ENCODE peak calls at places on chromosomes 5 and 9, in five cellular contexts. F is IMR-90, Z is mesendoderm, K is trophoblast cell, I is mesenchymal stem cell. C is an unnamed sample.

GRCh38 chr9:124353166-124353768 is 62.0 kb downstream of the PSMB7 start:
- DNase-seq in F (no peak), I (no peak), K (no peak), Z (no peak), C (no peak)

GRCh38 chr5:95068303-95068702 is 216.6 kb downstream of the MCTP1 start:
- DNase-seq in F (no peak), K (no peak), I (no peak), Z (no peak), C (no peak)

GRCh38 chr9:2014696-2015580 is at the start of gene SMARCA2:
- DNase-seq in K (peak), I (peak), F (peak), Z (peak), C (peak)

GRCh38 chr5:45826055-45826454 is 129.9 kb upstream of the HCN1 start:
- DNase-seq in K (no peak), I (no peak), F (no peak), Z (no peak), C (no peak)

GRCh38 chr5:179318193-179318955 is 26.9 kb downstream of the ADAMTS2 start:
- DNase-seq in K (no peak), Z (no peak), I (no peak), F (no peak), C (peak)

GRCh38 chr9:130289711-130290241 is 24.2 kb downstream of the HMCN2 start:
- DNase-seq in K (no peak), F (no peak), Z (no peak), I (no peak), C (no peak)

GRCh38 chr5:53406630-53407316 is 73.7 kb upstream of the FST start:
- DNase-seq in I (peak), F (peak), K (peak), Z (no peak), C (no peak)

GRCh38 chr5:126354012-126354856 is 69.0 kb upstream of the GRAMD2B start:
- DNase-seq in K (peak), Z (peak), I (peak), F (peak), C (no peak)

GRCh38 chr5:75612211-75612579 is 942 bp downstream of the ANKDD1B start:
- DNase-seq in Z (peak), F (no peak), K (no peak), I (no peak), C (no peak)

GRCh38 chr5:124876983-124877382 is 130.5 kb upstream of the ZNF608 start:
- DNase-seq in K (no peak), I (no peak), Z (peak), F (no peak), C (no peak)

GRCh38 chr9:121301881-121302286 is 33.9 kb downstream of the GSN start:
- DNase-seq in F (no peak), K (no peak), I (no peak), Z (no peak), C (no peak)

GRCh38 chr5:14380712-14381111 is 200.9 kb upstream of the OTULINL start:
- DNase-seq in K (no peak), F (no peak), I (no peak), Z (no peak), C (no peak)

GRCh38 chr5:61572959-61573358 is 240.9 kb downstream of the ZSWIM6 start:
- DNase-seq in K (no peak), Z (no peak), F (no peak), I (no peak), C (no peak)
- H4K8ac ChIP-seq in K (no peak), Z (no peak), F (no peak), I (no peak), C (no peak)

GRCh38 chr5:133025804-133026663 is at the start of gene ZCCHC10:
- DNase-seq in K (peak), I (peak), F (peak), Z (peak), C (peak)
- H4K8ac ChIP-seq in K (peak), I (peak), F (peak), Z (peak), C (peak)

DNA sequence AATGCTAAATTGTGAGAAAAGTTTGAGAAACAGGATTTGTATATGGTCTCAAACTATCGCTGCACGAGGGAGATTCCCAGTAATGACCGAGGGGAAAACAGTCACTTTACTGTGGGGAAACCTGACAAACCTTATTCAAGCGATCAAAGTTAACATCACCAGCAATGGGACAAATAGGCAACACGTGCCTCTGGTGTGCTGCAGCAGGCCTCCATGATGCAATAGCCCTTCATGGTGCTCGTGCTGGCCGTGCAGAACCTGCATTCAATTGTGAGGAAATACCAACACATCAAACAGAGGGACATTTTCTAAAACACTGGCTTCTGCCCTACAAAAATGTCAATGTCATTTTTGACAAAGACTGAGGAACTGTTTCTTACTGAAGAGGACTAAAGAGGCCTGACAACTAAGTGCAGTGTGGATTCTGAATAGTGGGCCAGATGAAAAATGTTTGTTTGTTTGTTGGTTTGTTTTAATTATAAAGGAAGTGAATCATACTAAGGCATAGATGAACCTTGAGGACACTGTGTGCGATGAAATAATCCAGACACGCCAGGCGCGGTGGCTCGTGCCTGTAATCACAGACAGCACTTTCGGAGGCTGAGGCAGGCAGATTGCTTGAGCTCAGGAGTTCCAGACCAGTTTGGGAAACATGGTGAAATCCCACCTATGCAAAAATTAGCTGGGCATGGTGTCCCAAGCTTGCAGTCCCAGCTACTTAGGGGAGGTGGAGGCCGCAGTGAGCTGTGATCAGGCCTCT is 17.6 kb upstream of the MARCHF6 start:
- DNase-seq in I (peak), F (no peak), Z (no peak), K (no peak), C (no peak)
- H4K8ac ChIP-seq in I (no peak), F (no peak), Z (no peak), K (no peak), C (no peak)

GRCh38 chr5:57173318-57174127 is at the start of gene GPBP1:
- DNase-seq in I (peak), F (peak), Z (peak), K (peak), C (peak)
- H4K8ac ChIP-seq in I (peak), F (peak), Z (no peak), K (peak), C (peak)

C was measured in neuronal stem cell.